ENCODE peak calls at places on chromosomes 4 and X, in four cellular contexts. G, P, U and Q are unnamed samples.

GRCh38 chr4:37463457-37463856 is 218.9 kb downstream of the NWD2 start:
- DNase-seq in P (no peak), G (no peak), U (peak; percentile 4), Q (no peak)

GRCh38 chr4:151744614-151745013 is 16.2 kb downstream of the GATB start:
- DNase-seq in P (peak; percentile 93), G (no peak), U (no peak), Q (no peak)

GRCh38 chr4:12409507-12410190 is 981.0 kb upstream of the HS3ST1 start:
- DNase-seq in P (no peak), G (no peak), U (no peak), Q (no peak)

GRCh38 chrX:49960061-49960460 is 37.7 kb downstream of the CLCN5 start:
- DNase-seq in U (no peak), P (no peak), G (no peak), Q (no peak)

GRCh38 chr4:186979966-186980745 is 256.5 kb upstream of the FAT1 start:
- DNase-seq in P (no peak), G (no peak), U (peak; percentile 22), Q (no peak)

GRCh38 chrX:140817943-140818342 is 108.4 kb downstream of the LINC00632 start:
- DNase-seq in P (peak; percentile 32), G (no peak), U (peak; percentile 33), Q (no peak)

GRCh38 chr4:98626350-98626749 is 32.1 kb downstream of the TSPAN5 start:
- DNase-seq in G (peak; percentile 19), P (peak; percentile 93), U (no peak), Q (no peak)

GRCh38 chrX:147853701-147854100 is 58.0 kb upstream of the FMR1 start:
- DNase-seq in P (no peak), G (no peak), U (no peak), Q (no peak)

GRCh38 chrX:134396174-134396573 is 63.8 kb upstream of the HPRT1 start:
- DNase-seq in P (peak; percentile 45), G (no peak), U (peak; percentile 2), Q (no peak)

GRCh38 chr4:175961604-175962003 is 104.0 kb upstream of the WDR17 start:
- DNase-seq in U (no peak), P (no peak), G (no peak), Q (no peak)

GRCh38 chr4:15253346-15253745 is 174.5 kb upstream of the C1QTNF7 start:
- DNase-seq in U (no peak), G (no peak), P (no peak), Q (no peak)

GRCh38 chr4:150211016-150211415 is 132.8 kb downstream of the DCLK2 start:
- DNase-seq in U (no peak), P (peak; percentile 23), G (no peak), Q (no peak)

GRCh38 chr4:176187610-176188009 is 7.8 kb downstream of the SPATA4 start:
- DNase-seq in U (no peak), P (peak; percentile 74), G (no peak), Q (no peak)

GRCh38 chr4:83548151-83548905 is 12.4 kb downstream of the GPAT3 start:
- DNase-seq in P (peak; percentile 98), G (peak; percentile 61), U (no peak), Q (no peak)

GRCh38 chr4:110639207-110640092 is 16.6 kb upstream of the PITX2 start:
- DNase-seq in P (no peak), G (no peak), U (peak; percentile 83), Q (no peak)

GRCh38 chr4:122687450-122688121 is 44.9 kb upstream of the BBS12 start:
- DNase-seq in U (no peak), G (peak; percentile 11), P (no peak), Q (no peak)

GRCh38 chr4:22480928-22481327 is 34.9 kb downstream of the ADGRA3 start:
- DNase-seq in U (no peak), P (no peak), G (no peak), Q (no peak)

GRCh38 chrX:149871940-149872339 is 9.0 kb upstream of the MAGEA8 start:
- DNase-seq in P (peak; percentile 1), U (peak; percentile 39), G (peak; percentile 3), Q (no peak)

GRCh38 chrX:150692837-150693781 is at the start of gene MTMR1:
- DNase-seq in G (peak; percentile 18), P (peak; percentile 49), U (peak; percentile 68), Q (no peak)

GRCh38 chr4:130524057-130524456 is 1428.1 kb downstream of the C4orf33 start:
- DNase-seq in U (no peak), G (no peak), P (no peak), Q (no peak)

GRCh38 chr4:11218692-11219091 is 210.0 kb downstream of the HS3ST1 start:
- DNase-seq in G (no peak), U (no peak), P (no peak), Q (no peak)

GRCh38 chr4:112083587-112084347 is 61.5 kb upstream of the FAM241A start:
- DNase-seq in P (peak; percentile 40), U (no peak), G (no peak), Q (no peak)

GRCh38 chr4:86955888-86956451 is 21.2 kb downstream of the AFF1 start:
- DNase-seq in P (no peak), U (no peak), G (no peak), Q (no peak)

GRCh38 chrX:66544181-66544580 is 94.7 kb downstream of the EDA2R start:
- DNase-seq in P (no peak), U (no peak), G (no peak), Q (no peak)

GRCh38 chr4:30256105-30256828 is 463.9 kb upstream of the PCDH7 start:
- DNase-seq in U (no peak), P (no peak), G (no peak), Q (no peak)

GRCh38 chr4:100295792-100296191 is 105.5 kb upstream of the DDIT4L start:
- DNase-seq in U (no peak), P (peak; percentile 25), G (no peak), Q (no peak)

GRCh38 chr4:5220028-5220427 is 168.7 kb downstream of the STK32B start:
- DNase-seq in P (peak; percentile 31), U (peak; percentile 70), G (no peak), Q (no peak)

GRCh38 chr4:150173854-150174398 is 95.7 kb downstream of the DCLK2 start:
- DNase-seq in U (no peak), G (peak; percentile 38), P (no peak), Q (no peak)

GRCh38 chr4:187999406-187999932 is 3.9 kb downstream of the ZFP42 start:
- DNase-seq in P (no peak), U (no peak), G (no peak), Q (no peak)

GRCh38 chr4:150363721-150364688 is 217.9 kb upstream of the MAB21L2 start:
- DNase-seq in U (no peak), P (no peak), G (no peak), Q (no peak)

GRCh38 chr4:16269742-16270522 is 43.7 kb upstream of the TAPT1 start:
- DNase-seq in U (no peak), G (no peak), P (peak; percentile 98), Q (no peak)

GRCh38 chr4:7959066-7959465 is 19.4 kb upstream of the AFAP1 start:
- DNase-seq in P (no peak), G (no peak), U (no peak), Q (no peak)

GRCh38 chr4:7963691-7964090 is 24.0 kb upstream of the AFAP1 start:
- DNase-seq in P (no peak), G (no peak), U (no peak), Q (no peak)

GRCh38 chr4:7960017-7960789 is 20.5 kb upstream of the AFAP1 start:
- DNase-seq in U (no peak), P (peak; percentile 91), G (no peak), Q (no peak)

GRCh38 chr4:7962609-7963508 is 23.2 kb upstream of the AFAP1 start:
- DNase-seq in P (no peak), U (no peak), G (no peak), Q (no peak)

DNA sequence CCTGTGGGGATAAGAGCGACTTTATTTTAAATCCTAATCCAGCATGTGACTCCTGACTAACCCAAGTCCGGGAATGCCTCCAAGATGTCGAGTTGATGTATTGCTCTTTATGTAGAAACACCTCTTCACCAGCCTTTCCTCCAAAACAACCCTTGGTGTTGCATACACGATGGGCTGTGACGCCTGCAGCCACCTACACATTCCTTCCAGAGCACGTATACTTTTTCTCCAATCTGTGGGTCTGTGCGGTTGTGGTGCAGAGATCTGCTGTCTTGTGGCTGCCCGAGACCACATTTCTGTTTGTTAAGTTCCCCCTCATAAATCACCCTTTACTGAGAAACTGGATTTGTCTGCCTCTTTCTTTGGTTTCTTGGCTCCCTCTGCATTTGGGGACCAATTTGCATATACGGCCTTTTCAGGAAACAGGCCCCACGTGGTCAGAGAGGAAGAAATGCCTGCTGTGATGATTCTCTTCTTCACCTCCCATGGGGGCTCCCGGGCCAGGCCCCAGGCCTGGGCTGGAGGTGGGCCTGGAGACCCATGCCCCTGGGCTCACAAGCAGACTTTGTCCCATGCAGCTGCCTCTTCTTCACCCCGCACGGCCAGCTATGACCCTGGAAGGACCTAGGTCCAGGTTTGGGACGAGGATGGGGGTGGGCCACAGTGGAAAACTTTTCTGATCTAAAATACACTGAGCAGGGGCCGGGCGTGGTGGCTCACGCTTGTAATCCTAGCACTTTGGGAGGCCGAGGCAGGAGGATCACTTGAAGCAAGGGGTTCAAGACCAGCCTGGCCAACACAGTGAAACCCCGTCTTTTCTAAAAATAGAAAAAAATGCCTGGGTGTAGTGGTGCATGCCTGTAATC is 21.4 kb upstream of the AFAP1 start:
- DNase-seq in G (no peak), U (no peak), P (peak; percentile 98), Q (no peak)
- H3K27ac ChIP-seq in G (no peak overlapping the region), U (no peak overlapping the region), P (peak overlapping the region; percentile 90), Q (no peak overlapping the region)

GRCh38 chr4:76705497-76705896 is 192.4 kb downstream of the SOWAHB start:
- DNase-seq in U (no peak), P (no peak), G (no peak), Q (no peak)
- H3K27ac ChIP-seq in U (no peak overlapping the region), P (peak overlapping the region; percentile 53), G (no peak overlapping the region), Q (no peak overlapping the region)

GRCh38 chrX:12955882-12956703 is 18.8 kb upstream of the TMSB4X start:
- DNase-seq in G (peak; percentile 59), U (no peak), P (peak; percentile 72), Q (no peak)
- H3K27ac ChIP-seq in G (peak overlapping the region; percentile 92), U (no peak overlapping the region), P (peak overlapping the region; percentile 87), Q (peak overlapping the region; percentile 23)

DNA sequence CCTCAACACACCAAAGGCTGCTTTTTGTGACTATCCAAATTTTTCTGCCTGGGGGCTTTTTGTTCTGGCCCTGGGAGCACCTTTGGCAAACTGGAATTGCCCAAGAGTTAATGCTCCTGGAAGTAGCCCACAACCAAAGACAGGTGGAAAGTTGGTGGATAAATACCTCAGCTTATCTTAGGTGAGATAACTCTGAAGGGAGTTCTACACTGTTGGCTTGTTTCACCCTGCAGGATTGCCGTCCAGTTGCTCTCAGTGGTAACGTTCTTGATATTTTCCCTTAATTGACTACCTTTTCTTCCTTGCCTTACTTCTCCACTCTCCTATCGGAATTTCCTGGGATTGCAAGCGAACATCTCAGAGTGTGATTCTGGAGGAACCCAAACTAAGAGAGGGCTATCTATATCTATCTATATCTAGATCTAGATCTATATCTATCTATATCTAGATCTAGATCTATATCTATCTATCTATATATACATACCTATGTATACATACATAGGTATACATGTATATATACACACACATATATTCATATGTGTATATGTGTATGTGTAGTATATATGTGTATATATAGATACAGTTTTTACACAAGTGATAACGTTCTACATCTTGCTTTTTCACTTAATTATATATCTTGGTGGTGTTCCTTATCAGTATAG is 82.6 kb upstream of the DHX15 start:
- DNase-seq in P (no peak), G (no peak), U (no peak), Q (no peak)
- H3K27ac ChIP-seq in P (no peak overlapping the region), G (no peak overlapping the region), U (no peak overlapping the region), Q (peak overlapping the region; percentile 94)

GRCh38 chr4:126779446-126780166 is 853.2 kb upstream of the INTU start:
- DNase-seq in G (no peak), U (no peak), P (peak; percentile 73), Q (no peak)
- H3K27ac ChIP-seq in G (no peak overlapping the region), U (no peak overlapping the region), P (peak overlapping the region; percentile 94), Q (no peak overlapping the region)